ENCODE peak calls at places on chromosomes 4 and X, in seven cellular contexts. One of them, this sample, is unnamed.

GRCh38 chr4:100372432-100372831 is 145.4 kb downstream of the EMCN start:
- DNase-seq in Kasumi-1: peak
- DNase-seq in neuronal stem cell: no peak
- DNase-seq in ureter: no peak
- DNase-seq in lower lobe of right lung: no peak
- DNase-seq in stimulated activated CD4-positive, alpha-beta T cell treated with anti-CD3 and anti-CD28 coated beads, Interleukin-1b, Interleukin-23, amount 100 ng/mL, for 24 hours: no peak
- DNase-seq in lower leg skin: no peak
- DNase-seq in this sample: no peak

GRCh38 chr4:153465922-153466636 is at the start of gene TMEM131L:
- DNase-seq in stimulated activated CD4-positive, alpha-beta T cell treated with anti-CD3 and anti-CD28 coated beads, Interleukin-1b, Interleukin-23, amount 100 ng/mL, for 24 hours: peak
- DNase-seq in lower leg skin: peak
- DNase-seq in Kasumi-1: peak
- DNase-seq in ureter: peak
- DNase-seq in neuronal stem cell: peak
- DNase-seq in lower lobe of right lung: peak
- DNase-seq in this sample: peak

GRCh38 chr4:128461300-128462103 is 173.9 kb upstream of the PGRMC2 start:
- DNase-seq in lower leg skin: no peak
- DNase-seq in stimulated activated CD4-positive, alpha-beta T cell treated with anti-CD3 and anti-CD28 coated beads, Interleukin-1b, Interleukin-23, amount 100 ng/mL, for 24 hours: no peak
- DNase-seq in Kasumi-1: no peak
- DNase-seq in lower lobe of right lung: no peak
- DNase-seq in ureter: peak
- DNase-seq in neuronal stem cell: peak
- DNase-seq in this sample: peak

GRCh38 chrX:147875866-147876596 is 35.7 kb upstream of the FMR1 start:
- DNase-seq in Kasumi-1: no peak
- DNase-seq in stimulated activated CD4-positive, alpha-beta T cell treated with anti-CD3 and anti-CD28 coated beads, Interleukin-1b, Interleukin-23, amount 100 ng/mL, for 24 hours: no peak
- DNase-seq in ureter: no peak
- DNase-seq in lower leg skin: no peak
- DNase-seq in lower lobe of right lung: no peak
- DNase-seq in neuronal stem cell: no peak
- DNase-seq in this sample: no peak

GRCh38 chr4:7062816-7063215 is 5.0 kb downstream of the GRPEL1 start:
- DNase-seq in lower leg skin: no peak
- DNase-seq in neuronal stem cell: no peak
- DNase-seq in lower lobe of right lung: no peak
- DNase-seq in stimulated activated CD4-positive, alpha-beta T cell treated with anti-CD3 and anti-CD28 coated beads, Interleukin-1b, Interleukin-23, amount 100 ng/mL, for 24 hours: no peak
- DNase-seq in ureter: no peak
- DNase-seq in Kasumi-1: no peak
- DNase-seq in this sample: no peak

GRCh38 chr4:147923854-147924253 is 192.0 kb downstream of the ARHGAP10 start:
- DNase-seq in lower lobe of right lung: no peak
- DNase-seq in stimulated activated CD4-positive, alpha-beta T cell treated with anti-CD3 and anti-CD28 coated beads, Interleukin-1b, Interleukin-23, amount 100 ng/mL, for 24 hours: no peak
- DNase-seq in ureter: no peak
- DNase-seq in Kasumi-1: no peak
- DNase-seq in lower leg skin: no peak
- DNase-seq in neuronal stem cell: no peak
- DNase-seq in this sample: no peak

GRCh38 chr4:117664706-117665444 is 369.4 kb upstream of the NDST3 start:
- DNase-seq in neuronal stem cell: no peak
- DNase-seq in lower leg skin: no peak
- DNase-seq in stimulated activated CD4-positive, alpha-beta T cell treated with anti-CD3 and anti-CD28 coated beads, Interleukin-1b, Interleukin-23, amount 100 ng/mL, for 24 hours: no peak
- DNase-seq in lower lobe of right lung: no peak
- DNase-seq in Kasumi-1: no peak
- DNase-seq in ureter: no peak
- DNase-seq in this sample: no peak

GRCh38 chrX:37378399-37378798 is 29.2 kb downstream of the PRRG1 start:
- DNase-seq in neuronal stem cell: no peak
- DNase-seq in stimulated activated CD4-positive, alpha-beta T cell treated with anti-CD3 and anti-CD28 coated beads, Interleukin-1b, Interleukin-23, amount 100 ng/mL, for 24 hours: no peak
- DNase-seq in lower leg skin: no peak
- DNase-seq in Kasumi-1: no peak
- DNase-seq in ureter: no peak
- DNase-seq in lower lobe of right lung: no peak
- DNase-seq in this sample: no peak

GRCh38 chrX:39907964-39908616 is 189.7 kb downstream of the BCOR start:
- DNase-seq in lower lobe of right lung: peak
- DNase-seq in ureter: peak
- DNase-seq in neuronal stem cell: no peak
- DNase-seq in stimulated activated CD4-positive, alpha-beta T cell treated with anti-CD3 and anti-CD28 coated beads, Interleukin-1b, Interleukin-23, amount 100 ng/mL, for 24 hours: no peak
- DNase-seq in lower leg skin: peak
- DNase-seq in Kasumi-1: no peak
- DNase-seq in this sample: peak

GRCh38 chrX:37825225-37825842 is 22.0 kb downstream of the DYNLT3 start:
- DNase-seq in Kasumi-1: peak
- DNase-seq in neuronal stem cell: peak
- DNase-seq in stimulated activated CD4-positive, alpha-beta T cell treated with anti-CD3 and anti-CD28 coated beads, Interleukin-1b, Interleukin-23, amount 100 ng/mL, for 24 hours: peak
- DNase-seq in lower leg skin: peak
- DNase-seq in lower lobe of right lung: peak
- DNase-seq in ureter: peak
- DNase-seq in this sample: no peak

GRCh38 chr4:14829795-14830194 is 172.5 kb upstream of the CPEB2 start:
- DNase-seq in Kasumi-1: no peak
- DNase-seq in ureter: no peak
- DNase-seq in lower leg skin: no peak
- DNase-seq in neuronal stem cell: no peak
- DNase-seq in stimulated activated CD4-positive, alpha-beta T cell treated with anti-CD3 and anti-CD28 coated beads, Interleukin-1b, Interleukin-23, amount 100 ng/mL, for 24 hours: no peak
- DNase-seq in lower lobe of right lung: no peak
- DNase-seq in this sample: no peak

GRCh38 chrX:110004210-110004609 is 1.3 kb downstream of the TMEM164 start:
- DNase-seq in Kasumi-1: no peak
- DNase-seq in lower leg skin: peak
- DNase-seq in stimulated activated CD4-positive, alpha-beta T cell treated with anti-CD3 and anti-CD28 coated beads, Interleukin-1b, Interleukin-23, amount 100 ng/mL, for 24 hours: no peak
- DNase-seq in ureter: no peak
- DNase-seq in lower lobe of right lung: peak
- DNase-seq in neuronal stem cell: no peak
- DNase-seq in this sample: no peak

GRCh38 chr4:182575225-182575624 is 332.0 kb downstream of the TENM3 start:
- DNase-seq in Kasumi-1: no peak
- DNase-seq in lower lobe of right lung: no peak
- DNase-seq in neuronal stem cell: no peak
- DNase-seq in ureter: no peak
- DNase-seq in lower leg skin: no peak
- DNase-seq in stimulated activated CD4-positive, alpha-beta T cell treated with anti-CD3 and anti-CD28 coated beads, Interleukin-1b, Interleukin-23, amount 100 ng/mL, for 24 hours: no peak
- DNase-seq in this sample: no peak

GRCh38 chr4:186201535-186202230 is 10.3 kb downstream of the CYP4V2 start:
- DNase-seq in Kasumi-1: peak
- DNase-seq in stimulated activated CD4-positive, alpha-beta T cell treated with anti-CD3 and anti-CD28 coated beads, Interleukin-1b, Interleukin-23, amount 100 ng/mL, for 24 hours: no peak
- DNase-seq in neuronal stem cell: peak
- DNase-seq in ureter: no peak
- DNase-seq in lower lobe of right lung: no peak
- DNase-seq in lower leg skin: no peak
- DNase-seq in this sample: no peak

GRCh38 chr4:26410385-26411293 is 79.6 kb downstream of the CCKAR start:
- DNase-seq in stimulated activated CD4-positive, alpha-beta T cell treated with anti-CD3 and anti-CD28 coated beads, Interleukin-1b, Interleukin-23, amount 100 ng/mL, for 24 hours: no peak
- DNase-seq in neuronal stem cell: peak
- DNase-seq in Kasumi-1: peak
- DNase-seq in lower lobe of right lung: no peak
- DNase-seq in lower leg skin: peak
- DNase-seq in ureter: no peak
- DNase-seq in this sample: no peak

GRCh38 chr4:39469429-39470077 is 10.7 kb downstream of the LIAS start:
- DNase-seq in Kasumi-1: peak
- DNase-seq in neuronal stem cell: peak
- DNase-seq in lower leg skin: no peak
- DNase-seq in ureter: no peak
- DNase-seq in lower lobe of right lung: no peak
- DNase-seq in stimulated activated CD4-positive, alpha-beta T cell treated with anti-CD3 and anti-CD28 coated beads, Interleukin-1b, Interleukin-23, amount 100 ng/mL, for 24 hours: no peak
- DNase-seq in this sample: no peak

GRCh38 chr4:184248216-184248615 is 30.5 kb upstream of the ENPP6 start:
- DNase-seq in lower leg skin: no peak
- DNase-seq in neuronal stem cell: no peak
- DNase-seq in stimulated activated CD4-positive, alpha-beta T cell treated with anti-CD3 and anti-CD28 coated beads, Interleukin-1b, Interleukin-23, amount 100 ng/mL, for 24 hours: no peak
- DNase-seq in Kasumi-1: no peak
- DNase-seq in ureter: no peak
- DNase-seq in lower lobe of right lung: no peak
- DNase-seq in this sample: no peak

GRCh38 chr4:7037425-7037824 is 5.7 kb upstream of the TADA2B start:
- DNase-seq in lower lobe of right lung: no peak
- DNase-seq in lower leg skin: no peak
- DNase-seq in stimulated activated CD4-positive, alpha-beta T cell treated with anti-CD3 and anti-CD28 coated beads, Interleukin-1b, Interleukin-23, amount 100 ng/mL, for 24 hours: no peak
- DNase-seq in neuronal stem cell: no peak
- DNase-seq in ureter: no peak
- DNase-seq in Kasumi-1: no peak
- DNase-seq in this sample: no peak

GRCh38 chr4:132001542-132001941 is 1147.6 kb upstream of the PCDH10 start:
- DNase-seq in lower leg skin: no peak
- DNase-seq in stimulated activated CD4-positive, alpha-beta T cell treated with anti-CD3 and anti-CD28 coated beads, Interleukin-1b, Interleukin-23, amount 100 ng/mL, for 24 hours: no peak
- DNase-seq in neuronal stem cell: no peak
- DNase-seq in Kasumi-1: no peak
- DNase-seq in lower lobe of right lung: no peak
- DNase-seq in ureter: no peak
- DNase-seq in this sample: no peak

GRCh38 chr4:140856692-140857091 is 100.5 kb upstream of the TBC1D9 start:
- DNase-seq in neuronal stem cell: no peak
- DNase-seq in ureter: peak
- DNase-seq in lower leg skin: no peak
- DNase-seq in stimulated activated CD4-positive, alpha-beta T cell treated with anti-CD3 and anti-CD28 coated beads, Interleukin-1b, Interleukin-23, amount 100 ng/mL, for 24 hours: no peak
- DNase-seq in Kasumi-1: no peak
- DNase-seq in lower lobe of right lung: no peak
- DNase-seq in this sample: peak

GRCh38 chrX:130771230-130771629 is 131.8 kb downstream of the ENOX2 start:
- DNase-seq in lower lobe of right lung: no peak
- DNase-seq in ureter: no peak
- DNase-seq in lower leg skin: no peak
- DNase-seq in neuronal stem cell: no peak
- DNase-seq in stimulated activated CD4-positive, alpha-beta T cell treated with anti-CD3 and anti-CD28 coated beads, Interleukin-1b, Interleukin-23, amount 100 ng/mL, for 24 hours: no peak
- DNase-seq in Kasumi-1: no peak
- DNase-seq in this sample: no peak

GRCh38 chrX:129748265-129748664 is 9.5 kb downstream of the XPNPEP2 start:
- DNase-seq in lower lobe of right lung: no peak
- DNase-seq in stimulated activated CD4-positive, alpha-beta T cell treated with anti-CD3 and anti-CD28 coated beads, Interleukin-1b, Interleukin-23, amount 100 ng/mL, for 24 hours: no peak
- DNase-seq in lower leg skin: peak
- DNase-seq in ureter: no peak
- DNase-seq in Kasumi-1: no peak
- DNase-seq in neuronal stem cell: no peak
- DNase-seq in this sample: no peak

GRCh38 chr4:175412744-175413143 is 399.3 kb downstream of the GPM6A start:
- DNase-seq in Kasumi-1: no peak
- DNase-seq in stimulated activated CD4-positive, alpha-beta T cell treated with anti-CD3 and anti-CD28 coated beads, Interleukin-1b, Interleukin-23, amount 100 ng/mL, for 24 hours: no peak
- DNase-seq in lower leg skin: no peak
- DNase-seq in lower lobe of right lung: no peak
- DNase-seq in neuronal stem cell: no peak
- DNase-seq in ureter: no peak
- DNase-seq in this sample: no peak

GRCh38 chr4:114479595-114479994 is 119.0 kb upstream of the UGT8 start:
- DNase-seq in stimulated activated CD4-positive, alpha-beta T cell treated with anti-CD3 and anti-CD28 coated beads, Interleukin-1b, Interleukin-23, amount 100 ng/mL, for 24 hours: no peak
- DNase-seq in neuronal stem cell: no peak
- DNase-seq in lower lobe of right lung: no peak
- DNase-seq in lower leg skin: no peak
- DNase-seq in ureter: no peak
- DNase-seq in Kasumi-1: no peak
- DNase-seq in this sample: no peak

GRCh38 chr4:103915224-103915869 is 195.6 kb upstream of the TACR3 start:
- DNase-seq in lower leg skin: no peak
- DNase-seq in lower lobe of right lung: no peak
- DNase-seq in ureter: no peak
- DNase-seq in Kasumi-1: peak
- DNase-seq in stimulated activated CD4-positive, alpha-beta T cell treated with anti-CD3 and anti-CD28 coated beads, Interleukin-1b, Interleukin-23, amount 100 ng/mL, for 24 hours: no peak
- DNase-seq in neuronal stem cell: no peak
- DNase-seq in this sample: no peak

GRCh38 chr4:27861381-27861787 is 1000.7 kb downstream of the STIM2 start:
- DNase-seq in lower leg skin: no peak
- DNase-seq in stimulated activated CD4-positive, alpha-beta T cell treated with anti-CD3 and anti-CD28 coated beads, Interleukin-1b, Interleukin-23, amount 100 ng/mL, for 24 hours: no peak
- DNase-seq in Kasumi-1: peak
- DNase-seq in lower lobe of right lung: no peak
- DNase-seq in ureter: no peak
- DNase-seq in neuronal stem cell: peak
- DNase-seq in this sample: peak

GRCh38 chrX:74551934-74552333 is 62.5 kb downstream of the RLIM start:
- DNase-seq in lower lobe of right lung: no peak
- DNase-seq in neuronal stem cell: no peak
- DNase-seq in stimulated activated CD4-positive, alpha-beta T cell treated with anti-CD3 and anti-CD28 coated beads, Interleukin-1b, Interleukin-23, amount 100 ng/mL, for 24 hours: no peak
- DNase-seq in Kasumi-1: no peak
- DNase-seq in lower leg skin: no peak
- DNase-seq in ureter: no peak
- DNase-seq in this sample: no peak

GRCh38 chr4:82136161-82136801 is 237.5 kb downstream of the HNRNPD start:
- DNase-seq in neuronal stem cell: no peak
- DNase-seq in lower leg skin: no peak
- DNase-seq in stimulated activated CD4-positive, alpha-beta T cell treated with anti-CD3 and anti-CD28 coated beads, Interleukin-1b, Interleukin-23, amount 100 ng/mL, for 24 hours: no peak
- DNase-seq in ureter: no peak
- DNase-seq in Kasumi-1: no peak
- DNase-seq in lower lobe of right lung: no peak
- DNase-seq in this sample: no peak

GRCh38 chr4:103948244-103949018 is 228.6 kb upstream of the TACR3 start:
- DNase-seq in Kasumi-1: no peak
- DNase-seq in ureter: no peak
- DNase-seq in stimulated activated CD4-positive, alpha-beta T cell treated with anti-CD3 and anti-CD28 coated beads, Interleukin-1b, Interleukin-23, amount 100 ng/mL, for 24 hours: no peak
- DNase-seq in lower lobe of right lung: no peak
- DNase-seq in lower leg skin: no peak
- DNase-seq in neuronal stem cell: no peak
- DNase-seq in this sample: no peak

GRCh38 chr4:150240011-150240410 is 161.8 kb downstream of the DCLK2 start:
- DNase-seq in ureter: no peak
- DNase-seq in stimulated activated CD4-positive, alpha-beta T cell treated with anti-CD3 and anti-CD28 coated beads, Interleukin-1b, Interleukin-23, amount 100 ng/mL, for 24 hours: no peak
- DNase-seq in Kasumi-1: no peak
- DNase-seq in lower lobe of right lung: no peak
- DNase-seq in lower leg skin: no peak
- DNase-seq in neuronal stem cell: no peak
- DNase-seq in this sample: no peak

GRCh38 chrX:154594491-154594890 is 9.6 kb downstream of the CTAG1A start:
- DNase-seq in ureter: no peak
- DNase-seq in stimulated activated CD4-positive, alpha-beta T cell treated with anti-CD3 and anti-CD28 coated beads, Interleukin-1b, Interleukin-23, amount 100 ng/mL, for 24 hours: no peak
- DNase-seq in Kasumi-1: no peak
- DNase-seq in lower lobe of right lung: no peak
- DNase-seq in lower leg skin: no peak
- DNase-seq in neuronal stem cell: no peak
- DNase-seq in this sample: no peak

GRCh38 chr4:15653430-15653829 is 1.7 kb downstream of the FBXL5 start:
- DNase-seq in lower lobe of right lung: no peak
- DNase-seq in Kasumi-1: no peak
- DNase-seq in neuronal stem cell: no peak
- DNase-seq in stimulated activated CD4-positive, alpha-beta T cell treated with anti-CD3 and anti-CD28 coated beads, Interleukin-1b, Interleukin-23, amount 100 ng/mL, for 24 hours: no peak
- DNase-seq in lower leg skin: no peak
- DNase-seq in ureter: no peak
- DNase-seq in this sample: no peak

GRCh38 chr4:4499438-4500123 is 42.3 kb downstream of the STX18 start:
- DNase-seq in Kasumi-1: no peak
- DNase-seq in ureter: no peak
- DNase-seq in lower leg skin: no peak
- DNase-seq in lower lobe of right lung: no peak
- DNase-seq in neuronal stem cell: no peak
- DNase-seq in stimulated activated CD4-positive, alpha-beta T cell treated with anti-CD3 and anti-CD28 coated beads, Interleukin-1b, Interleukin-23, amount 100 ng/mL, for 24 hours: no peak
- DNase-seq in this sample: no peak

GRCh38 chrX:130085551-130085986 is 24.7 kb downstream of the ELF4 start:
- DNase-seq in Kasumi-1: no peak
- DNase-seq in ureter: no peak
- DNase-seq in stimulated activated CD4-positive, alpha-beta T cell treated with anti-CD3 and anti-CD28 coated beads, Interleukin-1b, Interleukin-23, amount 100 ng/mL, for 24 hours: no peak
- DNase-seq in lower lobe of right lung: no peak
- DNase-seq in neuronal stem cell: no peak
- DNase-seq in lower leg skin: no peak
- DNase-seq in this sample: no peak

GRCh38 chr4:113499696-113500095 is 261.8 kb downstream of the CAMK2D start:
- DNase-seq in lower leg skin: no peak
- DNase-seq in neuronal stem cell: no peak
- DNase-seq in lower lobe of right lung: no peak
- DNase-seq in ureter: no peak
- DNase-seq in Kasumi-1: no peak
- DNase-seq in stimulated activated CD4-positive, alpha-beta T cell treated with anti-CD3 and anti-CD28 coated beads, Interleukin-1b, Interleukin-23, amount 100 ng/mL, for 24 hours: no peak
- DNase-seq in this sample: no peak

GRCh38 chrX:42149281-42149680 is 225.9 kb upstream of the CASK start:
- DNase-seq in stimulated activated CD4-positive, alpha-beta T cell treated with anti-CD3 and anti-CD28 coated beads, Interleukin-1b, Interleukin-23, amount 100 ng/mL, for 24 hours: no peak
- DNase-seq in Kasumi-1: no peak
- DNase-seq in lower leg skin: no peak
- DNase-seq in ureter: no peak
- DNase-seq in neuronal stem cell: no peak
- DNase-seq in lower lobe of right lung: no peak
- DNase-seq in this sample: no peak

GRCh38 chr4:136864580-136865185 is 667.6 kb downstream of the PCDH18 start:
- DNase-seq in lower leg skin: peak
- DNase-seq in ureter: peak
- DNase-seq in stimulated activated CD4-positive, alpha-beta T cell treated with anti-CD3 and anti-CD28 coated beads, Interleukin-1b, Interleukin-23, amount 100 ng/mL, for 24 hours: no peak
- DNase-seq in neuronal stem cell: peak
- DNase-seq in Kasumi-1: peak
- DNase-seq in lower lobe of right lung: no peak
- DNase-seq in this sample: peak

GRCh38 chr4:112519689-112520597 is 4.0 kb upstream of the NEUROG2 start:
- DNase-seq in stimulated activated CD4-positive, alpha-beta T cell treated with anti-CD3 and anti-CD28 coated beads, Interleukin-1b, Interleukin-23, amount 100 ng/mL, for 24 hours: no peak
- DNase-seq in Kasumi-1: no peak
- DNase-seq in neuronal stem cell: peak
- DNase-seq in lower leg skin: no peak
- DNase-seq in ureter: no peak
- DNase-seq in lower lobe of right lung: no peak
- DNase-seq in this sample: no peak